ENCODE peak calls at places on chromosomes 12 and 14, in six cellular contexts. One of them, this sample, is unnamed.
A peak's percentile ranks its signal among the peaks of the same experiment; 100 is the strongest.

GRCh38 chr12:52300796-52301691 is 9.7 kb upstream of the KRT81 start:
- DNase-seq in OCI-LY7: no peak
- DNase-seq in SK-N-SH: no peak
- DNase-seq in MM.1S: no peak
- DNase-seq in GM23248: peak; percentile 64
- DNase-seq in GM23338: peak; percentile 62
- DNase-seq in this sample: no peak

GRCh38 chr12:19465711-19466110 is 26.4 kb downstream of the AEBP2 start:
- DNase-seq in GM23338: no peak
- DNase-seq in MM.1S: no peak
- DNase-seq in GM23248: no peak
- DNase-seq in OCI-LY7: no peak
- DNase-seq in SK-N-SH: no peak
- DNase-seq in this sample: no peak

GRCh38 chr14:96994999-96995398 is 197.8 kb downstream of the VRK1 start:
- DNase-seq in GM23248: no peak
- DNase-seq in MM.1S: no peak
- DNase-seq in OCI-LY7: no peak
- DNase-seq in GM23338: no peak
- DNase-seq in SK-N-SH: no peak
- DNase-seq in this sample: no peak

GRCh38 chr14:61749264-61749663 is 13.0 kb upstream of the SNAPC1 start:
- DNase-seq in OCI-LY7: no peak
- DNase-seq in GM23248: peak; percentile 70
- DNase-seq in SK-N-SH: no peak
- DNase-seq in GM23338: no peak
- DNase-seq in MM.1S: no peak
- DNase-seq in this sample: no peak

GRCh38 chr12:115024531-115024930 is 340.6 kb upstream of the TBX3 start:
- DNase-seq in MM.1S: no peak
- DNase-seq in GM23338: no peak
- DNase-seq in SK-N-SH: no peak
- DNase-seq in GM23248: no peak
- DNase-seq in OCI-LY7: no peak
- DNase-seq in this sample: no peak

GRCh38 chr12:108442077-108442476 is 73.0 kb upstream of the FICD start:
- DNase-seq in MM.1S: no peak
- DNase-seq in GM23248: no peak
- DNase-seq in GM23338: peak; percentile 94
- DNase-seq in SK-N-SH: no peak
- DNase-seq in OCI-LY7: no peak
- DNase-seq in this sample: no peak

GRCh38 chr12:57224973-57225679 is 4.4 kb upstream of the SHMT2 start:
- DNase-seq in MM.1S: peak; percentile 89
- DNase-seq in GM23338: peak; percentile 48
- DNase-seq in OCI-LY7: peak; percentile 87
- DNase-seq in SK-N-SH: no peak
- DNase-seq in GM23248: peak; percentile 65
- DNase-seq in this sample: peak; percentile 72

GRCh38 chr14:60753264-60754126 is 18.9 kb downstream of the MNAT1 start:
- DNase-seq in MM.1S: peak; percentile 79
- DNase-seq in GM23338: no peak
- DNase-seq in GM23248: no peak
- DNase-seq in OCI-LY7: no peak
- DNase-seq in SK-N-SH: no peak
- DNase-seq in this sample: no peak

GRCh38 chr12:108750471-108751402 is 19.4 kb upstream of the CORO1C start:
- DNase-seq in GM23248: peak; percentile 68
- DNase-seq in OCI-LY7: no peak
- DNase-seq in SK-N-SH: no peak
- DNase-seq in MM.1S: no peak
- DNase-seq in GM23338: no peak
- DNase-seq in this sample: no peak

GRCh38 chr12:64532734-64533351 is 77.5 kb upstream of the RASSF3 start:
- DNase-seq in GM23248: no peak
- DNase-seq in SK-N-SH: no peak
- DNase-seq in MM.1S: no peak
- DNase-seq in OCI-LY7: no peak
- DNase-seq in GM23338: no peak
- DNase-seq in this sample: no peak

GRCh38 chr14:21248338-21248737 is 20.9 kb downstream of the HNRNPC start:
- DNase-seq in GM23248: no peak
- DNase-seq in MM.1S: no peak
- DNase-seq in OCI-LY7: no peak
- DNase-seq in SK-N-SH: no peak
- DNase-seq in GM23338: no peak
- DNase-seq in this sample: no peak

GRCh38 chr14:21245813-21246212 is 23.4 kb downstream of the HNRNPC start:
- DNase-seq in OCI-LY7: no peak
- DNase-seq in GM23248: no peak
- DNase-seq in SK-N-SH: no peak
- DNase-seq in MM.1S: no peak
- DNase-seq in GM23338: no peak
- DNase-seq in this sample: no peak

GRCh38 chr14:21252149-21252548 is 17.1 kb downstream of the HNRNPC start:
- DNase-seq in GM23338: no peak
- DNase-seq in MM.1S: no peak
- DNase-seq in SK-N-SH: no peak
- DNase-seq in GM23248: no peak
- DNase-seq in OCI-LY7: no peak
- DNase-seq in this sample: no peak

GRCh38 chr14:21251215-21251614 is 18.0 kb downstream of the HNRNPC start:
- DNase-seq in OCI-LY7: no peak
- DNase-seq in GM23338: no peak
- DNase-seq in MM.1S: no peak
- DNase-seq in SK-N-SH: no peak
- DNase-seq in GM23248: no peak
- DNase-seq in this sample: no peak

DNA sequence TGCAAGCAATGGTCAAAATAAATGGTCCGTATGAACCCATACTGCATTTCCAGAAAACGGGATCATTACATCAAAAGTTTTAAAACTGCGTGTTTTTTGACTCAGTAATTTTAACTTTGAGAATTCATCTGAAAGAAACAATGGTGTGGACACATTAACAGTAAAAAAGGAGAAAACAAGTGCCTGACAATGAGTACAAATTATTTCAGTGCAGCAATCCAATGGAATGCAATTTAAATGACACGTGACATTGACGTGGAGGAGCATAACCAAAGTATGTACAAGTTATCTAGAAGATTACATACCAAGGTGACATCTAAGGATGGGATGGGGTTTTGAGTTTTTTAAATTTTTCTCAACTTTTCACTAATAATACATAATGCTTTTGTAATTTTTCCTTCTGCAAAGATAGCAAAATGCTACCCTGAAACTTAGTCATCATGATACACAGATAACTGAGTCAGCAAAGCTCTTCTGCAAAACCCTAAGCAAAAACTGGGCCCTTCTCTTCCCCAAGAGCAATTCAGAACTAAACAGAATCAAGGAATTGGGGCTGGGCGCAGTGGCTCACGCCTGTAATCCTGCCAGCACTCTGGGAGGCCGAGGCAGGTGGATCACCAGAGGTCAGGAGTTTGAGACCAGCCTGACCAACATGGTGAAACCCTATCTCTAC is 20.4 kb downstream of the HNRNPC start:
- DNase-seq in SK-N-SH: no peak
- DNase-seq in MM.1S: no peak
- DNase-seq in OCI-LY7: no peak
- DNase-seq in GM23338: no peak
- DNase-seq in GM23248: peak; percentile 49
- DNase-seq in this sample: no peak
- H4K20me1 ChIP-seq in SK-N-SH: peaks cover 100% of the 10 kb centered on the region
- H4K20me1 ChIP-seq in MM.1S: peaks cover 47% of the 10 kb centered on the region
- H4K20me1 ChIP-seq in OCI-LY7: peaks cover 68% of the 10 kb centered on the region
- H4K20me1 ChIP-seq in GM23338: peaks cover 94% of the 10 kb centered on the region
- H4K20me1 ChIP-seq in GM23248: peaks cover 30% of the 10 kb centered on the region
- H4K20me1 ChIP-seq in this sample: peaks cover 100% of the 10 kb centered on the region

GRCh38 chr14:102593841-102594170 is 1.4 kb downstream of the RCOR1 start:
- DNase-seq in OCI-LY7: no peak
- DNase-seq in GM23248: no peak
- DNase-seq in GM23338: no peak
- DNase-seq in MM.1S: no peak
- DNase-seq in SK-N-SH: no peak
- DNase-seq in this sample: no peak

GRCh38 chr14:102591372-102591943 is 991 bp upstream of the RCOR1 start:
- DNase-seq in MM.1S: no peak
- DNase-seq in SK-N-SH: peak; percentile 67
- DNase-seq in OCI-LY7: peak; percentile 66
- DNase-seq in GM23338: peak; percentile 68
- DNase-seq in GM23248: peak; percentile 54
- DNase-seq in this sample: peak; percentile 56

GRCh38 chr14:102591944-102592772 is at the start of gene RCOR1:
- DNase-seq in GM23338: peak; percentile 98
- DNase-seq in MM.1S: peak; percentile 90
- DNase-seq in OCI-LY7: peak; percentile 98
- DNase-seq in GM23248: peak; percentile 99
- DNase-seq in SK-N-SH: peak; percentile 99
- DNase-seq in this sample: peak; percentile 99

GRCh38 chr14:102592969-102593840 is 756 bp downstream of the RCOR1 start:
- DNase-seq in SK-N-SH: peak; percentile 82
- DNase-seq in MM.1S: peak; percentile 37
- DNase-seq in GM23338: peak; percentile 60
- DNase-seq in GM23248: peak; percentile 84
- DNase-seq in OCI-LY7: peak; percentile 68
- DNase-seq in this sample: peak; percentile 67

DNA sequence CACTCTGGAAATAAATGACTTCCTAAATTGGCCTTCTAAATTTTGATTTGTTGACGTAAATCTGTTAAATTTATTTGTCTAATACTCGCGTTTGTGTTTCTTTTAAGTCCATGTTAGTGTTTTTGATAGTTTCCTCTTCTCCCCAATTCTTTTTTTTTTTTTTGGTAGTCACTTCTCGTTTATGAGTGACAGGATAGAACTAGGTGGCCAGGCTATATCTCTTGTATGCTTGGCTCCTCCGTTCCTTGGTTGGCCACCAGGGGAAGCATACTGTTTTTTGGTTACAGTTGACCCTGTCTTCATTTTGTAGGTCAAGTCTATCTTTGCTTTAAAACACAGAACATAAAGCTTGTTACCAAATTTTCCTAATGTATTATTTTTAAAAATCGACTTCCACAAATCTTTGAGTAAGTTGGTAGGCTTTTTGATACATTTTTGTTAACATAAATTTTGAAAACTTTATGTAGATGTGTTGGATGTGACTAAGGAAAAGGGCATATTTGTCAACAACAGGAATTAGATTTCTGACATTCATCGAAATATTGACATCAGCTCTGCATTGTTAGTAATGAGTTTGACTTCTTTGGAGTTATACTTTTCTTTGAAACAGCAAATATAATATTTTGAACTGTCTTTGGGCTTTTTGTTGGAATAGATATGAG is 2.2 kb downstream of the RCOR1 start:
- DNase-seq in MM.1S: peak; percentile 68
- DNase-seq in OCI-LY7: peak; percentile 90
- DNase-seq in SK-N-SH: peak; percentile 75
- DNase-seq in GM23248: peak; percentile 83
- DNase-seq in GM23338: peak; percentile 85
- DNase-seq in this sample: peak; percentile 80
- TF ChIP-seq EZH2phosphoT487 in MM.1S: no peak
- TF ChIP-seq EZH2phosphoT487 in OCI-LY7: no peak
- TF ChIP-seq EZH2phosphoT487 in SK-N-SH: no peak
- TF ChIP-seq EZH2phosphoT487 in GM23248: no peak
- TF ChIP-seq EZH2phosphoT487 in GM23338: no peak
- TF ChIP-seq EZH2phosphoT487 in this sample: no peak

GRCh38 chr12:54386781-54387467 is 2.4 kb upstream of the ZNF385A start:
- DNase-seq in GM23248: no peak
- DNase-seq in MM.1S: no peak
- DNase-seq in OCI-LY7: no peak
- DNase-seq in SK-N-SH: no peak
- DNase-seq in GM23338: no peak
- DNase-seq in this sample: no peak
- H3K4me2 ChIP-seq in GM23248: no peak overlapping the region
- H3K4me2 ChIP-seq in MM.1S: no peak overlapping the region
- H3K4me2 ChIP-seq in OCI-LY7: no peak overlapping the region
- H3K4me2 ChIP-seq in SK-N-SH: no peak overlapping the region
- H3K4me2 ChIP-seq in GM23338: peak overlapping the region; percentile 97
- H3K4me2 ChIP-seq in this sample: no peak overlapping the region

DNA sequence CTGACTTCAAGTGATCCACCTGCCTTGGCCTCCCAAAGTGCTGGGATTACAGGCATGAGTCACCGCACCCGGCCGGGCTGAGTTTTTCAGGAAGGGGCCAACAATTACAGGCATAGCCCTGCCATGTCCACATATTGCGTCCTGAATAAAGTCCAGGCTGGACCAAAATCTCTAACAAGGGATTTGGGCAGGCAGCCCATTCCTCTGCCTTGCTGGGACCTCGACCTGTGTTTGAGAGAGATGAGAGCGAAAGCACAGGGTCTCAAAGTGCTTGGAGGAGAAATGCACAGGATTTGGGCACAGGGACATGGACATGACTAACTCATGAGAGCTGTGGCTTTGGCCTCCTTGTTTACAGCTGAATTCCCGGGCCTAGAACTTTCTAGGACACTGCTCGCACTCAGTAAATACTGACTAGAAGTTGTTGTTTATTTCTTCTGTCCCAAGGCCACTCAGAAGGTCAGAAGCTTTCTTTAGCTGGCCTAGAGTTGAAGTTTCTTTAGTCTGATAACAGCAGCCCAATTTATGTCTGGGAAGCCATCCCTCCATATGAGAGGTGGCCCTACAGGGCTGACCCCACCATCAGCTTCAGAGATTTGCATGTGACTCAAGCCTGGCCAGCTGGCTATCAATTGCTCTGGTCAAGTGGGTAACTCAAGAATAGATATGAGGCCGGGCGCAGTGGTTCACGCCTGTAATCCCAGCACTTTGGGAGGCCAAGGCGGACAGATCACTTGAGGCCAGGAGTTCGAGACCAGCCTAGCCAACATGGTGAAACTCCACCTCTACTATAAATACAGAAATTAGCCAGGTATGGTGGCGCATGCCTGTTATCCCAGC is 11.7 kb downstream of the CAMKK2 start:
- DNase-seq in SK-N-SH: no peak
- DNase-seq in GM23248: peak; percentile 28
- DNase-seq in GM23338: no peak
- DNase-seq in OCI-LY7: no peak
- DNase-seq in MM.1S: no peak
- DNase-seq in this sample: no peak
- H4K20me1 ChIP-seq in SK-N-SH: peaks cover 5% of the 10 kb centered on the region
- H4K20me1 ChIP-seq in GM23248: peaks cover 10% of the 10 kb centered on the region
- H4K20me1 ChIP-seq in GM23338: peaks cover 5% of the 10 kb centered on the region
- H4K20me1 ChIP-seq in OCI-LY7: no peaks in the 10 kb centered on the region
- H4K20me1 ChIP-seq in MM.1S: no peaks in the 10 kb centered on the region
- H4K20me1 ChIP-seq in this sample: peaks cover 3% of the 10 kb centered on the region

GRCh38 chr12:61694214-61694613 is 566.0 kb upstream of the USP15 start:
- DNase-seq in SK-N-SH: no peak
- DNase-seq in MM.1S: no peak
- DNase-seq in GM23338: peak; percentile 14
- DNase-seq in GM23248: no peak
- DNase-seq in OCI-LY7: no peak
- DNase-seq in this sample: no peak
- TF ChIP-seq EZH2phosphoT487 in SK-N-SH: no peak
- TF ChIP-seq EZH2phosphoT487 in MM.1S: no peak
- TF ChIP-seq EZH2phosphoT487 in GM23338: no peak
- TF ChIP-seq EZH2phosphoT487 in GM23248: no peak
- TF ChIP-seq EZH2phosphoT487 in OCI-LY7: no peak
- TF ChIP-seq EZH2phosphoT487 in this sample: no peak

This sample was measured in hepatocyte.